ENCODE peak calls at places on chromosome 11, in seven cellular contexts. V is upper lobe of right lung, S is astrocyte of the cerebellum, W is right cardiac atrium, Z is neural progenitor cell, Y is sigmoid colon, M is AG10803. F is an unnamed sample.

GRCh38 chr11:36374726-36375125 is 78.6 kb downstream of the PRR5L start:
- DNase-seq in V (no peak), M (no peak), S (no peak), W (no peak), Z (peak; percentile 70), Y (no peak), F (no peak)

GRCh38 chr11:61472868-61473267 is 35.7 kb upstream of the LRRC10B start:
- DNase-seq in V (no peak), M (peak; percentile 80), Z (peak; percentile 39), W (peak; percentile 73), Y (peak; percentile 88), S (peak; percentile 24), F (peak; percentile 77)

GRCh38 chr11:117259417-117259816 is 26.9 kb downstream of the RNF214 start:
- DNase-seq in S (no peak), Z (no peak), M (peak; percentile 75), V (no peak), Y (no peak), W (no peak), F (no peak)

GRCh38 chr11:32434387-32435151 is 770 bp downstream of the WT1 start:
- DNase-seq in Z (peak; percentile 69), Y (no peak), W (peak; percentile 79), V (no peak), M (no peak), S (no peak), F (no peak)

GRCh38 chr11:11036185-11037161 is 178.6 kb upstream of the ZBED5 start:
- DNase-seq in M (peak; percentile 59), V (no peak), W (peak; percentile 57), Z (peak; percentile 86), Y (no peak), S (peak; percentile 71), F (peak; percentile 39)

GRCh38 chr11:60842688-60843605 is 1.0 kb downstream of the CCDC86 start:
- DNase-seq in Z (no peak), V (no peak), Y (no peak), W (no peak), S (no peak), M (peak; percentile 7), F (no peak)

GRCh38 chr11:106989056-106989455 is 29.2 kb downstream of the GUCY1A2 start:
- DNase-seq in S (no peak), M (peak; percentile 33), Y (no peak), V (no peak), Z (no peak), W (no peak), F (no peak)

GRCh38 chr11:74318241-74318932 is 6.9 kb upstream of the P4HA3 start:
- DNase-seq in Y (no peak), W (no peak), M (no peak), S (peak; percentile 89), V (no peak), Z (no peak), F (no peak)

GRCh38 chr11:35280727-35281126 is 138.6 kb downstream of the SLC1A2 start:
- DNase-seq in S (no peak), M (no peak), Z (no peak), W (peak; percentile 58), V (no peak), Y (no peak), F (no peak)

GRCh38 chr11:72352859-72353551 is 81.3 kb downstream of the CLPB start:
- DNase-seq in W (no peak), S (peak; percentile 49), M (peak; percentile 81), V (no peak), Z (peak; percentile 67), Y (no peak), F (no peak)

GRCh38 chr11:77658213-77659013 is 20.8 kb upstream of the CLNS1A start:
- DNase-seq in S (no peak), Z (no peak), M (peak; percentile 80), W (no peak), Y (no peak), V (no peak), F (no peak)

GRCh38 chr11:60143768-60144167 is 39.1 kb downstream of the MS4A6A start:
- DNase-seq in Z (no peak), Y (no peak), W (no peak), V (no peak), S (no peak), M (no peak), F (no peak)

GRCh38 chr11:66937334-66937733 is 20.8 kb downstream of the PC start:
- DNase-seq in S (no peak), W (no peak), V (no peak), Y (no peak), M (no peak), Z (no peak), F (no peak)

GRCh38 chr11:46120361-46120710 is 918 bp downstream of the PHF21A start:
- DNase-seq in M (no peak), S (no peak), V (peak; percentile 68), W (peak; percentile 76), Z (peak; percentile 59), Y (peak; percentile 65), F (no peak)

GRCh38 chr11:62546937-62547625 is 475 bp upstream of the AHNAK start:
- DNase-seq in M (no peak), V (no peak), Y (no peak), Z (peak; percentile 62), W (peak; percentile 76), S (no peak), F (no peak)

GRCh38 chr11:75891947-75892739 is 77.1 kb downstream of the UVRAG start:
- DNase-seq in Y (no peak), Z (no peak), M (no peak), V (no peak), W (no peak), S (no peak), F (no peak)

DNA sequence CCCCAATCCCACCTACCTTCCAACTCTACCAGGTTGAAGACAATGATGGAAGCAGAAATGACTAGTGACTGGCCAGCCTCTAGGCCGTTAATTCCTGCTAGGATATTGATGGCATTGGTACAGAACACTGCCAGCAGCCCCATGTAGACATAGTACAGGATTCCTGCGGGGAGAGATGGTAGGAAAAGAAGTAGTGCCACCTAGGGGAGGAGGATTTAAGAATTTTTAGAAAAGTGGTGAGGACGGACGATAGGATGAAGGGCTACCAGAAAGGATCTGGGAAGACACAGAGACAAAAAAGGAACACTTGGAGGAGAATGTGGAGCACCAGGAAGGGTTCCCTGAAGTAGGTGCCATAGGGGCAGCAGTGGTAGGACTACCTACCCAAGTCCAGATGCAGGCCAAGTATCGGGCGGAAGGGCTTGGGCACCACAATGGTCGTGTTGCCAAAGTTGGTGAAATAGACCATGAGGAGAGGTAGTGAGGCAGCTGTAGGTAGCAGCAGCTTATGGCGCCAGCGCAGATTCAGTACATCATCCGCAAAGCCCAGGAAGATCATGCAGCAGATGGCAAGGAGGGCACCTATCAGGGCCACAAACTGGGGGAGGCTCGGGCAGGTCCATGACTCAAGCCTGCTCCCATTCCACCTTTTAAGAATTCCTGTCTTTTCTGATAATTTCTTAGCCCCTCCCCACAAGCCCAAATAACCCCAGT is 1.2 kb downstream of the DPAGT1 start:
- DNase-seq in M (peak; percentile 65), S (no peak), Z (peak; percentile 55), W (no peak), V (no peak), Y (no peak), F (no peak)
- H3K4me3 ChIP-seq in M (peak overlapping the region; percentile 87), S (peak overlapping the region; percentile 91), Z (peak overlapping the region; percentile 89), W (peak overlapping the region; percentile 87), V (peak overlapping the region; percentile 93), Y (peak overlapping the region; percentile 82), F (peak overlapping the region; percentile 81)

DNA sequence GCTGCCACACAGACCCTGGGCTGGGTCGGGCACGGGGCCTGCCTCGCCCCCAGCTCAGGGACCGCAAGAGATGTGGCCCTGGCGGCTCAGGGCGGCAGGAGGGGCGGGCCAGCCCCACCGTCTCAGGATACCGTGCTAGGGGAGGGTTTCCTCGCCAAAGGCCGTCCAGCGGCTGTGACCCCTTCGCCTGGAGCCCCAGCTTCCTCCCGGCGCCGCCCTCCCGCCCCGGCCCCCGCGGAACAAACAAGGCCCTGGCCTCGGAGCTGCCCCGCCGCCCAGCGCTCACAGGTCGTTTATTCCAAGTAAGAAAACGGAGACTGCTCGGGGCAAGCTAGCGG is 543 bp upstream of the AP2A2 start:
- DNase-seq in V (no peak), S (no peak), W (peak; percentile 77), Z (peak; percentile 13), Y (no peak), M (no peak), F (no peak)
- H3K4me3 ChIP-seq in V (peak overlapping the region; percentile 34), S (peak overlapping the region; percentile 33), W (peak overlapping the region; percentile 98), Z (no peak overlapping the region), Y (peak overlapping the region; percentile 96), M (peak overlapping the region; percentile 34), F (peak overlapping the region; percentile 74)

DNA sequence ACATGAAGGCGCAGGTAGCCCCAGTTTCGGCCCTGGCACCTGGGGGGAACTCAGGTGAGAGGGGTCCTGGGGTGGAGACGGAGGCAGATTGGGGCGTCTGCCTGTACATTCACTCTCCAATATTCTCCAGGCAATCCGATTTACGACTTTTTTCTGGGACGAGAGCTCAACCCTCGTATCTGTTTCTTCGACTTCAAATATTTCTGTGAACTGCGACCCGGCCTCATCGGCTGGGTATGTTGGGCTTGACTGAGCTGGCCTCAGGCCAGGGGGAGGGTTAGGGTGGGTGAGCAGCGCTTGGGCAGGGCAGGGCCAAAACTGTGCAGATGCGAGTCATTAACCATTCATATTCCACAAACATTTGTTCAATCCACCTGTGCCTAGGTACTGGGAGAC is 1.7 kb downstream of the TM7SF2 start:
- DNase-seq in S (no peak), V (no peak), Y (peak; percentile 66), Z (no peak), W (peak; percentile 73), M (no peak), F (no peak)
- H3K4me3 ChIP-seq in S (peak overlapping the region; percentile 56), V (peak overlapping the region; percentile 61), Y (peak overlapping the region; percentile 49), Z (peak overlapping the region; percentile 81), W (peak overlapping the region; percentile 53), M (peak overlapping the region; percentile 54), F (peak overlapping the region; percentile 63)

GRCh38 chr11:19639603-19640002 is 73.0 kb upstream of the NAV2 start:
- DNase-seq in M (no peak), Y (no peak), Z (no peak), S (no peak), W (no peak), V (no peak), F (no peak)

GRCh38 chr11:19644316-19644715 is 68.3 kb upstream of the NAV2 start:
- DNase-seq in V (no peak), Y (no peak), W (no peak), Z (no peak), M (peak; percentile 30), S (peak; percentile 89), F (no peak)

GRCh38 chr11:19642185-19642591 is 70.4 kb upstream of the NAV2 start:
- DNase-seq in Y (no peak), W (peak; percentile 52), M (peak; percentile 86), V (no peak), S (no peak), Z (no peak), F (peak; percentile 51)

GRCh38 chr11:19646308-19646707 is 66.3 kb upstream of the NAV2 start:
- DNase-seq in V (no peak), M (peak; percentile 71), S (no peak), Y (no peak), W (no peak), Z (no peak), F (no peak)

DNA sequence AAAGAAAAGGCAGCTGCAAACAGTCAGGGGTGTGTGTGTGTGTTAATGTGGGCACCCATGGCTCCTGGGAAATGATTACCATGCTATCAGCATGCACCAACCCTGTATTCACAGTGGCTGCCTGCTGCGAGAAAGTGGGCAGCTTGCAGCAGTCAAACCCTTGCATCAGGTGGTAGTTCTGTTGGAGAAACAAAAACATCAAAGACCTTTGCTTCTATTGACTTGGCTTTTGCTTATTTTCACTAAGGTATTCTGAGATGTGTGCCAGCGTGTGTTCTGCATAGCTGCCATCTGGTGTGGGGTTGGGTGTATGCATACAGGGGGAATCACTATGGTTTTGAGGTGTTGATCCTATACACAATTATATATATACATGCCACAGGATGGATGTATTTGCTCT is 69.9 kb upstream of the NAV2 start:
- DNase-seq in S (no peak), M (no peak), V (no peak), Z (no peak), Y (no peak), W (no peak), F (no peak)
- H3K4me3 ChIP-seq in S (no peak overlapping the region), M (no peak overlapping the region), V (no peak overlapping the region), Z (no peak overlapping the region), Y (no peak overlapping the region), W (no peak overlapping the region), F (no peak overlapping the region)